ENCODE peak calls at places on chromosomes 3 and 15, in seven cellular contexts. I is GM12891, Q is SK-N-SH, D is HepG2, H is H1, J is K562, K is GM12878. Y is an unnamed sample.

GRCh38 chr3:14481018-14481645 is 59.0 kb downstream of the GRIP2 start:
- DNase-seq in Q (no peak), J (no peak), H (no peak), D (no peak), I (no peak), K (no peak), Y (no peak)

GRCh38 chr15:70054884-70055387 is 42.8 kb downstream of the TLE3 start:
- DNase-seq in J (no peak), D (no peak), H (no peak), K (no peak), I (no peak), Q (no peak), Y (no peak)

GRCh38 chr3:111541911-111542483 is at the start of gene CD96:
- DNase-seq in I (no peak), Q (no peak), J (peak), H (no peak), K (no peak), D (no peak), Y (no peak)

GRCh38 chr3:149576071-149576564 is 81.7 kb downstream of the WWTR1 start:
- DNase-seq in J (peak), I (no peak), H (no peak), K (no peak), Q (no peak), D (peak), Y (no peak)

GRCh38 chr3:104604326-104605010 is 762.2 kb upstream of the ALCAM start:
- DNase-seq in J (no peak), Q (no peak), D (no peak), K (no peak), I (no peak), H (no peak), Y (no peak)

GRCh38 chr3:183317271-183317670 is 64.2 kb downstream of the B3GNT5 start:
- DNase-seq in K (no peak), J (no peak), H (no peak), I (no peak), Q (no peak), D (no peak), Y (no peak)

GRCh38 chr15:74725845-74726773 is 781 bp upstream of the CYP1A1 start:
- DNase-seq in Q (peak), K (no peak), D (peak), I (peak), H (peak), J (no peak), Y (peak)

GRCh38 chr15:83108266-83109219 is 1.1 kb downstream of the TM6SF1 start:
- DNase-seq in D (no peak), K (peak), Q (peak), J (peak), I (peak), H (no peak), Y (peak)

GRCh38 chr3:129565902-129566301 is 22.9 kb downstream of the H1-8 start:
- DNase-seq in H (no peak), J (no peak), Q (no peak), I (no peak), K (no peak), D (no peak), Y (no peak)

GRCh38 chr3:124281453-124282316 is 289.8 kb upstream of the ROPN1 start:
- DNase-seq in K (no peak), H (no peak), Q (peak), D (peak), J (peak), I (no peak), Y (no peak)

GRCh38 chr15:99131441-99132023 is 26.7 kb downstream of the SYNM start:
- DNase-seq in K (no peak), I (no peak), H (no peak), J (no peak), Q (no peak), D (peak), Y (no peak)

GRCh38 chr15:101445562-101446526 is 43.7 kb downstream of the PCSK6 start:
- DNase-seq in D (peak), Q (no peak), J (peak), I (no peak), K (no peak), H (no peak), Y (no peak)

GRCh38 chr3:179853176-179853575 is 183.6 kb downstream of the PEX5L start:
- DNase-seq in K (no peak), I (no peak), Q (no peak), J (no peak), D (no peak), H (no peak), Y (no peak)

GRCh38 chr15:29570931-29571727 is 251.1 kb downstream of the TJP1 start:
- DNase-seq in K (no peak), I (peak), H (peak), J (no peak), Q (peak), D (no peak), Y (no peak)

GRCh38 chr15:98428253-98428989 is 219.9 kb upstream of the IGF1R start:
- DNase-seq in H (peak), J (peak), D (peak), I (peak), K (no peak), Q (peak), Y (peak)

GRCh38 chr15:95715116-95715888 is 615.2 kb upstream of the NR2F2 start:
- DNase-seq in Q (no peak), K (no peak), H (no peak), I (no peak), D (no peak), J (no peak), Y (no peak)

GRCh38 chr3:181623924-181624694 is 87.6 kb upstream of the SOX2 start:
- DNase-seq in H (no peak), D (no peak), I (no peak), K (no peak), Q (peak), J (no peak), Y (no peak)

GRCh38 chr3:106206165-106206564 is 337.4 kb upstream of the CBLB start:
- DNase-seq in J (no peak), Q (no peak), K (peak), D (no peak), I (peak), H (no peak), Y (no peak)

GRCh38 chr3:177640319-177640997 is 443.2 kb upstream of the TBL1XR1 start:
- DNase-seq in D (no peak), K (no peak), H (no peak), Q (no peak), I (no peak), J (no peak), Y (no peak)

GRCh38 chr15:71761649-71762048 is 48.7 kb upstream of the NR2E3 start:
- DNase-seq in D (peak), K (no peak), H (no peak), I (no peak), Q (no peak), J (no peak), Y (no peak)

GRCh38 chr15:81939604-81940440 is 106.0 kb downstream of the MEX3B start:
- DNase-seq in K (no peak), I (peak), Q (peak), J (peak), H (peak), D (peak), Y (peak)

GRCh38 chr15:100693451-100693850 is 91.1 kb downstream of the ASB7 start:
- DNase-seq in D (no peak), Q (no peak), I (no peak), K (no peak), J (no peak), H (no peak), Y (no peak)

GRCh38 chr3:33437556-33438283 is 2.5 kb downstream of the UBP1 start:
- DNase-seq in K (no peak), Q (no peak), J (peak), H (no peak), D (peak), I (no peak), Y (no peak)

GRCh38 chr15:52558196-52558595 is 10.6 kb downstream of the ARPP19 start:
- DNase-seq in H (no peak), J (peak), Q (no peak), K (peak), D (no peak), I (no peak), Y (no peak)

GRCh38 chr3:110583373-110583935 is 488.2 kb upstream of the NECTIN3 start:
- DNase-seq in Q (no peak), H (no peak), J (no peak), K (no peak), I (no peak), D (peak), Y (no peak)

GRCh38 chr15:92306662-92307061 is 87.0 kb upstream of the ST8SIA2 start:
- DNase-seq in Q (peak), I (no peak), D (peak), J (peak), H (no peak), K (no peak), Y (no peak)

GRCh38 chr3:31980530-31981205 is 394 bp downstream of the OSBPL10 start:
- DNase-seq in D (peak), K (no peak), H (peak), Q (peak), I (peak), J (no peak), Y (peak)

GRCh38 chr3:193132923-193133463 is 108.0 kb upstream of the PLAAT1 start:
- DNase-seq in H (no peak), I (no peak), K (no peak), J (no peak), D (no peak), Q (no peak), Y (no peak)

GRCh38 chr15:52870015-52870414 is 79.9 kb upstream of the ONECUT1 start:
- DNase-seq in I (no peak), J (no peak), K (no peak), D (no peak), H (no peak), Q (no peak), Y (no peak)

GRCh38 chr15:88658972-88659931 is 20.4 kb downstream of the ISG20 start:
- DNase-seq in J (no peak), Q (no peak), D (no peak), H (peak), K (no peak), I (no peak), Y (no peak)

GRCh38 chr3:62039584-62039983 is 333.8 kb downstream of the FEZF2 start:
- DNase-seq in I (no peak), D (no peak), Q (no peak), K (no peak), H (no peak), J (no peak), Y (no peak)

GRCh38 chr3:115475178-115476041 is 147.9 kb upstream of the GAP43 start:
- DNase-seq in D (no peak), J (no peak), H (no peak), Q (no peak), K (no peak), I (no peak), Y (no peak)

GRCh38 chr3:171092467-171092911 is 66.0 kb upstream of the SLC2A2 start:
- DNase-seq in H (no peak), J (no peak), K (no peak), I (no peak), Q (no peak), D (peak), Y (no peak)

GRCh38 chr3:123039178-123039577 is 11.6 kb upstream of the SEMA5B start:
- DNase-seq in J (no peak), Q (no peak), K (no peak), H (no peak), D (no peak), I (no peak), Y (no peak)

GRCh38 chr3:129605593-129606521 is 619 bp downstream of the PLXND1 start:
- DNase-seq in H (peak), D (no peak), J (peak), I (peak), Q (peak), K (no peak), Y (no peak)

GRCh38 chr15:80183886-80184285 is 31.1 kb downstream of the FAH start:
- DNase-seq in J (peak), Q (peak), K (no peak), I (no peak), D (no peak), H (no peak), Y (no peak)

DNA sequence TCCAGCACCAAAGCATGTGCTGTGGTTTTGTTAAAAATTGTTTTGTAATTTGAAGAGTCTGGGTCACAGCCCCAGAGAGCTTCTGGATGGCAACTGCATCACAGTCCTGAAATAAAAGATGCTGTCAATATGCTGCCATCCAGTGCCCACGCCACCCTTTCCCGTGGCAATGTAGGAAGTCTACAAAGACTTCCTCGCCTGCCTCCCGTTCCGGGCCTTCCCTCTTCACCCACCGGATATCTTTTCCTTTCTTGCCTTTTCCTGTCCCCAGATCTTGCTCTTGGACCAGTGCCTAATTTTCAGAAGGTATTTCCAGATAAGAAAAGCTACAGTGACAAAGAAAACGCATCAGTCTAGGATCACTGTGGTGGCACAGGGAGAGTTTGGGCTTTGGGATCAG is 85.3 kb upstream of the RNU6-1 start:
- DNase-seq in J (peak), D (no peak), Q (no peak), I (no peak), K (no peak), H (no peak), Y (no peak)
- TF ChIP-seq TAF1 in J (no peak), D (no peak), Q (no peak), I (no peak), K (no peak), H (no peak), Y (no peak)

GRCh38 chr3:50487181-50487580 is 16.3 kb downstream of the CACNA2D2 start:
- DNase-seq in D (no peak), I (no peak), K (no peak), H (no peak), Q (no peak), J (no peak), Y (no peak)

GRCh38 chr3:50493623-50494022 is 9.8 kb downstream of the CACNA2D2 start:
- DNase-seq in D (no peak), I (no peak), Q (no peak), H (no peak), K (no peak), J (no peak), Y (no peak)

GRCh38 chr3:50491023-50491422 is 12.4 kb downstream of the CACNA2D2 start:
- DNase-seq in D (no peak), K (no peak), J (no peak), I (no peak), Q (no peak), H (no peak), Y (no peak)

GRCh38 chr3:50493086-50493485 is 10.3 kb downstream of the CACNA2D2 start:
- DNase-seq in Q (no peak), K (no peak), J (no peak), D (no peak), I (no peak), H (no peak), Y (no peak)

DNA sequence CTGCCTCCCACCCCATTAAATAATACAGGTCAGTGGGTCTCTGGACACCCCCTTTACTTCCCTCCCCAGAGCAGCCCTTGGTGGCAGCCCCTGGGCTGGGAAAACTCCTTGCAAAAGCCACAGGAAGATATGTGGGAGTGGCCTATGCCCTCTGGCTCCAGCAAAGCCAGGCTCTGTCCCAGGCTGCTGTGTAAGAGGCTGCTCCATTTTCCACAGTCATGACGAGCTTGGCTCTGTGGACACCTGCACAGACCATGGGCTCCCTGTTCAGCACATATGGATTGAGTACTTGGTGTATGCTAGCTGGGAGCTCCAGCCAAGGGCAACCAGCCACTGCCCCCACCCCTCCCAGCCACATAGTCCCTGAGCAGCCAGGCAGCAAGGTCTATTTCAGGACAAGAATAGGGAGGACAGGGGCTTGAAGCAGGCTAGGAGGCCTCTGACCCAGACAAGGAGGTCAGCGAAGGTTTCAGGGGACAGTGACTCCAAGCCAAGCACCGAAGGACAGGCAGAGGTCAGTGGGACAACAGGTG is 12.9 kb downstream of the CACNA2D2 start:
- DNase-seq in D (no peak), H (no peak), J (no peak), I (no peak), K (no peak), Q (no peak), Y (no peak)
- TF ChIP-seq TAF1 in D (no peak), H (no peak), J (no peak), I (no peak), K (no peak), Q (no peak), Y (no peak)

GRCh38 chr3:194323785-194324735 is 27.1 kb downstream of the CPN2 start:
- DNase-seq in H (no peak), D (peak), I (peak), K (no peak), Q (peak), J (peak), Y (peak)
- TF ChIP-seq TAF1 in H (no peak), D (no peak), I (no peak), K (no peak), Q (peak), J (no peak), Y (no peak)

DNA sequence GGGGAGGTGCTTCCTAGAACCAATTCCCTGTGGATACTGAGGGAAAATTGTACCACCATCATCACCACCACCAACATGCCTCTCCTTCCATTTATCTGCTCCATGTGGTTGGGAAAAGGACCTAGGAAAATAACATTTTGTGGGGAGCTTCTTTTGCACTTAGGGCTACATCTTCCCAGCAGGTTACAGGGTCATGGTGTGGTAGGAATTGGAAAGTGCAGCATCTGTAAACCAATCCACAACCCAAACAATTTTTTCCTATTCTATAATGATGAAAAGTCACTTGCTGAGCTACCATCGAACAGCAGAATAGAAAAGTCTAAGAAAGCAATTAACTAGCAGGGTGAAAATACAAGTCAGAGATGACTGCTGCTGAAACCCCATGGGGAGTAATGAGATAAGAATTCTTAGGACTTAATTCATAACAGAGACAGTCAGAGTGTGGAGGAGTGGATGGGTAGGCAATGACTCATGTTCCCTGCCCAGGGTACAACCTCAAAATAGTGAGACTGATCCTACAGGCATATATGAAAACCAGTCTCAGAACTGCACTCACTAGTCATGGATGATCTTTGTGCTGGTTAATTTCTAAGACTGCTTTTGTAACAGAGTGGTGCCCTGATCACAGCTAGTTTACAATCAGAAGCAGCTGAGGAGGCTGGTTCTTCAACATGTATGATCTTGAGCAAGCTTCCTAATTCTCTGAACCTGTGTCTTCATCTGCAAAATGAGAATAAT is 38.1 kb upstream of the LEKR1 start:
- DNase-seq in Q (peak), H (no peak), D (no peak), K (no peak), J (peak), I (no peak), Y (no peak)
- TF ChIP-seq TAF1 in Q (no peak), H (no peak), D (no peak), K (no peak), J (no peak), I (no peak), Y (no peak)